ENCODE peak calls at places on chromosomes 7 and 10, in nine cellular contexts. E, I, B, O, P, X, W, T and Y are unnamed samples.
A peak's percentile ranks its signal among the peaks of the same experiment; 100 is the strongest.

GRCh38 chr10:15461353-15462108 is 90.4 kb upstream of the FAM171A1 start:
- DNase-seq in E (peak; percentile 59), I (peak; percentile 28), B (no peak), O (peak; percentile 55), P (no peak), X (peak; percentile 66), W (no peak), T (no peak), Y (peak; percentile 42)

GRCh38 chr10:57628592-57629284 is 639.0 kb downstream of the IPMK start:
- DNase-seq in E (no peak), I (no peak), B (no peak), O (no peak), P (peak; percentile 75), X (no peak), W (peak; percentile 5), T (no peak), Y (no peak)

GRCh38 chr7:150996289-150997074 is 5.7 kb downstream of the NOS3 start:
- DNase-seq in E (no peak), I (peak; percentile 32), B (no peak), O (no peak), P (no peak), X (no peak), W (no peak), T (no peak), Y (no peak)

GRCh38 chr10:107022600-107023354 is 141.7 kb downstream of the SORCS1 start:
- DNase-seq in E (no peak), I (no peak), B (no peak), O (peak; percentile 6), P (no peak), X (no peak), W (no peak), T (no peak), Y (no peak)

GRCh38 chr7:77308792-77309191 is 107.4 kb downstream of the GSAP start:
- DNase-seq in E (no peak), I (no peak), B (no peak), O (no peak), P (no peak), X (no peak), W (no peak), T (no peak), Y (no peak)

GRCh38 chr10:6737758-6738463 is 157.8 kb upstream of the PRKCQ start:
- DNase-seq in E (no peak), I (no peak), B (peak; percentile 65), O (no peak), P (peak; percentile 55), X (no peak), W (no peak), T (no peak), Y (no peak)

GRCh38 chr7:405489-406211 is 114.0 kb downstream of the PDGFA start:
- DNase-seq in E (no peak), I (peak; percentile 6), B (no peak), O (no peak), P (no peak), X (no peak), W (no peak), T (peak; percentile 34), Y (peak; percentile 5)

GRCh38 chr10:71116426-71116825 is 95.9 kb upstream of the UNC5B start:
- DNase-seq in E (no peak), I (no peak), B (no peak), O (no peak), P (no peak), X (no peak), W (no peak), T (no peak), Y (no peak)

GRCh38 chr10:54415483-54415882 is 385.5 kb downstream of the PCDH15 start:
- DNase-seq in E (no peak), I (no peak), B (no peak), O (no peak), P (no peak), X (no peak), W (no peak), T (no peak), Y (no peak)

GRCh38 chr7:1692500-1693418 is 22.7 kb downstream of the ELFN1 start:
- DNase-seq in E (no peak), I (no peak), B (no peak), O (no peak), P (no peak), X (no peak), W (no peak), T (no peak), Y (no peak)

GRCh38 chr10:77580500-77580899 is 57.1 kb downstream of the KCNMA1 start:
- DNase-seq in E (no peak), I (no peak), B (no peak), O (no peak), P (no peak), X (no peak), W (no peak), T (no peak), Y (no peak)

GRCh38 chr10:73529089-73529832 is 33.4 kb upstream of the PPP3CB start:
- DNase-seq in E (peak; percentile 87), I (no peak), B (peak; percentile 78), O (peak; percentile 84), P (peak; percentile 39), X (peak; percentile 60), W (peak; percentile 32), T (no peak), Y (no peak)

GRCh38 chr7:55179897-55180682 is 161.3 kb downstream of the EGFR start:
- DNase-seq in E (no peak), I (no peak), B (no peak), O (no peak), P (no peak), X (no peak), W (no peak), T (no peak), Y (no peak)

GRCh38 chr10:104614245-104614831 is 26.8 kb upstream of the SORCS3 start:
- DNase-seq in E (peak; percentile 15), I (no peak), B (peak; percentile 35), O (peak; percentile 58), P (no peak), X (no peak), W (peak; percentile 30), T (no peak), Y (no peak)

GRCh38 chr7:102080371-102081243 is 206.1 kb upstream of the SH2B2 start:
- DNase-seq in E (no peak), I (no peak), B (no peak), O (no peak), P (no peak), X (peak; percentile 3), W (no peak), T (no peak), Y (no peak)

GRCh38 chr10:35331894-35332640 is 4.2 kb upstream of the CCNY start:
- DNase-seq in E (peak; percentile 92), I (no peak), B (peak; percentile 96), O (no peak), P (peak; percentile 99), X (peak; percentile 87), W (no peak), T (no peak), Y (no peak)

GRCh38 chr10:78335691-78336401 is 302.2 kb downstream of the RPS24 start:
- DNase-seq in E (no peak), I (peak; percentile 66), B (no peak), O (no peak), P (no peak), X (peak; percentile 91), W (no peak), T (no peak), Y (peak; percentile 62)

GRCh38 chr7:23570592-23571200 is 26.5 kb upstream of the CCDC126 start:
- DNase-seq in E (peak; percentile 87), I (peak; percentile 73), B (peak; percentile 70), O (peak; percentile 89), P (peak; percentile 25), X (peak; percentile 61), W (peak; percentile 71), T (peak; percentile 73), Y (peak; percentile 73)

GRCh38 chr7:94529516-94529915 is 19.9 kb downstream of the CASD1 start:
- DNase-seq in E (peak; percentile 48), I (no peak), B (peak; percentile 83), O (no peak), P (peak; percentile 27), X (peak; percentile 51), W (no peak), T (no peak), Y (no peak)

GRCh38 chr10:92965314-92965713 is 95.3 kb upstream of the CYP26C1 start:
- DNase-seq in E (peak; percentile 73), I (no peak), B (peak; percentile 65), O (peak; percentile 50), P (peak; percentile 12), X (peak; percentile 18), W (no peak), T (no peak), Y (no peak)

GRCh38 chr7:151071032-151071866 is 9.4 kb downstream of the FASTK start:
- DNase-seq in E (no peak), I (no peak), B (no peak), O (no peak), P (no peak), X (no peak), W (no peak), T (peak; percentile 32), Y (no peak)

GRCh38 chr10:73099141-73099540 is 2.5 kb upstream of the P4HA1 start:
- DNase-seq in E (no peak), I (no peak), B (no peak), O (no peak), P (no peak), X (no peak), W (no peak), T (no peak), Y (no peak)

GRCh38 chr7:158140538-158141220 is 446.9 kb downstream of the PTPRN2 start:
- DNase-seq in E (no peak), I (no peak), B (no peak), O (no peak), P (no peak), X (no peak), W (no peak), T (no peak), Y (no peak)

GRCh38 chr10:91198781-91199180 is 21.7 kb upstream of the PCGF5 start:
- DNase-seq in E (peak; percentile 88), I (no peak), B (peak; percentile 94), O (no peak), P (no peak), X (peak; percentile 84), W (no peak), T (no peak), Y (no peak)

GRCh38 chr7:26686448-26686981 is 177.9 kb downstream of the SKAP2 start:
- DNase-seq in E (peak; percentile 50), I (no peak), B (peak; percentile 72), O (peak; percentile 42), P (peak; percentile 61), X (peak; percentile 57), W (no peak), T (no peak), Y (no peak)

GRCh38 chr7:96023376-96023775 is 251.0 kb downstream of the DYNC1I1 start:
- DNase-seq in E (no peak), I (no peak), B (no peak), O (peak; percentile 76), P (no peak), X (no peak), W (no peak), T (no peak), Y (no peak)

GRCh38 chr10:7260912-7261700 is 149.7 kb downstream of the SFMBT2 start:
- DNase-seq in E (peak; percentile 9), I (no peak), B (peak; percentile 59), O (peak; percentile 70), P (no peak), X (no peak), W (no peak), T (no peak), Y (no peak)

GRCh38 chr7:147279516-147279915 is 1162.9 kb downstream of the CNTNAP2 start:
- DNase-seq in E (no peak), I (no peak), B (no peak), O (no peak), P (no peak), X (no peak), W (no peak), T (no peak), Y (no peak)

GRCh38 chr7:46279290-46279689 is 358.2 kb upstream of the IGFBP3 start:
- DNase-seq in E (no peak), I (no peak), B (no peak), O (no peak), P (no peak), X (no peak), W (no peak), T (no peak), Y (no peak)

GRCh38 chr10:72810976-72811375 is 82.6 kb upstream of the OIT3 start:
- DNase-seq in E (no peak), I (no peak), B (no peak), O (no peak), P (no peak), X (no peak), W (no peak), T (no peak), Y (no peak)

GRCh38 chr10:5814110-5815107 is 1.2 kb upstream of the GDI2 start:
- DNase-seq in E (peak; percentile 31), I (no peak), B (peak; percentile 18), O (peak; percentile 52), P (no peak), X (no peak), W (no peak), T (no peak), Y (no peak)